ENCODE peak calls at places on chromosomes 6 and 20, in six cellular contexts. T is cardiac muscle cell, F is suprapubic skin, K is heart left ventricle, D is heart right ventricle, W is Caco-2. E is an unnamed sample.

GRCh38 chr6:147222160-147222838 is 18.1 kb downstream of the STXBP5 start:
- DNase-seq in K (no peak), W (no peak), F (no peak), T (peak; percentile 14), D (no peak), E (no peak)

GRCh38 chr20:13739726-13740649 is 44.7 kb downstream of the ESF1 start:
- DNase-seq in D (no peak), W (no peak), K (no peak), T (no peak), F (no peak), E (peak; percentile 68)

GRCh38 chr6:138526822-138527235 is 27.5 kb upstream of the NHSL1 start:
- DNase-seq in F (no peak), K (no peak), W (no peak), T (no peak), D (no peak), E (no peak)

GRCh38 chr20:24608926-24609667 is 139.7 kb downstream of the SYNDIG1 start:
- DNase-seq in T (no peak), F (no peak), K (no peak), D (no peak), W (no peak), E (no peak)

GRCh38 chr6:116251568-116252384 is 2.1 kb downstream of the TSPYL4 start:
- DNase-seq in T (no peak), W (no peak), K (peak; percentile 24), F (no peak), D (no peak), E (no peak)

GRCh38 chr6:66948106-66948505 is 1241.1 kb upstream of the EYS start:
- DNase-seq in D (no peak), W (no peak), T (no peak), K (no peak), F (no peak), E (no peak)

GRCh38 chr6:28124350-28124970 is at the start of gene ZSCAN16:
- DNase-seq in W (peak; percentile 84), F (peak; percentile 86), K (peak; percentile 90), D (peak; percentile 87), T (peak; percentile 89), E (no peak)

GRCh38 chr6:79833264-79833663 is 114.1 kb downstream of the ELOVL4 start:
- DNase-seq in W (no peak), K (no peak), T (peak; percentile 86), F (no peak), D (no peak), E (no peak)

GRCh38 chr20:63312690-63313348 is 19.8 kb downstream of the COL20A1 start:
- DNase-seq in T (no peak), D (peak; percentile 51), F (no peak), W (no peak), K (peak; percentile 71), E (no peak)

GRCh38 chr6:154302111-154302752 is 54.4 kb downstream of the IPCEF1 start:
- DNase-seq in F (no peak), W (no peak), T (no peak), K (no peak), D (no peak), E (no peak)

GRCh38 chr20:59403261-59403961 is 103.0 kb downstream of the EDN3 start:
- DNase-seq in T (peak; percentile 75), F (peak; percentile 72), W (no peak), D (peak; percentile 21), K (no peak), E (no peak)

GRCh38 chr6:101344885-101345284 is 48.6 kb upstream of the GRIK2 start:
- DNase-seq in K (no peak), D (no peak), T (no peak), W (no peak), F (no peak), E (no peak)

GRCh38 chr6:12196326-12196936 is 93.7 kb upstream of the EDN1 start:
- DNase-seq in W (no peak), F (no peak), T (no peak), K (no peak), D (no peak), E (no peak)

GRCh38 chr6:246349-246748 is 45.9 kb upstream of the DUSP22 start:
- DNase-seq in D (no peak), K (no peak), W (no peak), F (no peak), T (no peak), E (no peak)

GRCh38 chr6:80332013-80332412 is 225.5 kb downstream of the BCKDHB start:
- DNase-seq in T (no peak), D (no peak), K (no peak), F (no peak), W (no peak), E (no peak)

GRCh38 chr20:44187054-44187762 is at the start of gene JPH2:
- DNase-seq in K (peak; percentile 84), T (peak; percentile 94), F (no peak), D (peak; percentile 84), W (peak; percentile 87), E (peak; percentile 90)

GRCh38 chr6:12246900-12247299 is 43.3 kb upstream of the EDN1 start:
- DNase-seq in F (no peak), K (no peak), W (no peak), T (no peak), D (no peak), E (no peak)

GRCh38 chr6:2876210-2877056 is 26.7 kb downstream of the SERPINB9 start:
- DNase-seq in T (peak; percentile 54), W (peak; percentile 76), K (peak; percentile 86), D (peak; percentile 76), F (no peak), E (no peak)

GRCh38 chr20:40741507-40742106 is 52.6 kb upstream of the MAFB start:
- DNase-seq in W (peak; percentile 74), T (peak; percentile 63), F (no peak), K (peak; percentile 44), D (peak; percentile 27), E (no peak)

GRCh38 chr20:61297491-61297890 is 45.4 kb downstream of the CDH4 start:
- DNase-seq in F (no peak), D (no peak), W (no peak), T (no peak), K (no peak), E (no peak)

GRCh38 chr6:46370622-46371021 is 120.6 kb downstream of the RCAN2 start:
- DNase-seq in K (no peak), T (no peak), F (no peak), D (no peak), W (no peak), E (no peak)

GRCh38 chr20:59033616-59034165 is 1.6 kb upstream of the ATP5F1E start:
- DNase-seq in D (no peak), W (no peak), T (no peak), F (no peak), K (no peak), E (no peak)

GRCh38 chr20:33065785-33066184 is 12.1 kb downstream of the BPIFB3 start:
- DNase-seq in T (no peak), D (no peak), K (no peak), W (no peak), F (no peak), E (no peak)

GRCh38 chr20:62768815-62769287 is 27.4 kb upstream of the MRGBP start:
- DNase-seq in W (no peak), K (peak; percentile 40), D (no peak), F (no peak), T (peak; percentile 33), E (no peak)

GRCh38 chr20:51363378-51363777 is 179.1 kb downstream of the NFATC2 start:
- DNase-seq in W (no peak), D (no peak), F (no peak), T (no peak), K (no peak), E (no peak)

GRCh38 chr6:138769102-138769676 is 4.4 kb upstream of the CCDC28A start:
- DNase-seq in W (no peak), F (no peak), K (no peak), T (no peak), D (no peak), E (no peak)

GRCh38 chr6:56374841-56375369 is 127.5 kb upstream of the COL21A1 start:
- DNase-seq in K (peak; percentile 45), W (no peak), D (peak; percentile 59), F (no peak), T (no peak), E (no peak)

GRCh38 chr6:139515511-139515910 is 141.1 kb upstream of the CITED2 start:
- DNase-seq in D (no peak), W (no peak), T (peak; percentile 21), F (no peak), K (no peak), E (no peak)

DNA sequence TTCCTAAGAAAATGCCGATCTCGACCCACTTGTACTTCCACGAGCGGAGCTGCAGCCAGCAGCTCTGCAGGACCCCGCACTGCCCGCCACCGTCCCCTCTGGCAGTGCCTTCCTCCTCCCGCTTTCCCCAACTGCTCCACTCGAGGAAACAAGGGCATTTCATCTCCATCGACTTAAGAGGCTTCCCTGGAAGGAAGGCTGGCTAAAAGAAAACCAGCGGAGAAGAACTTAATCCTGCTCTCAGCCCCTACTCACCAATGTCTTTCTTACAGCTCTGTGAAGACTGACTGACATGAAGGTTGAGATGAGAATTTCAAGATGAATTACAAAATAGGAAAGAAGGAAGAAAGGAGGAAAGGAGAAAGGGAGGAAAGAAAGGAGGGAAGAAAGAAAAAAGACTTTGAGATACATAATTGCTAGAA is 15.6 kb downstream of the FOXC1 start:
- DNase-seq in K (no peak), W (no peak), F (no peak), D (no peak), T (no peak), E (no peak)
- H3K4me3 ChIP-seq in K (peak overlapping the region; percentile 55), W (no peak overlapping the region), F (peak overlapping the region; percentile 73), D (peak overlapping the region; percentile 47), T (peak overlapping the region; percentile 44), E (peak overlapping the region; percentile 94)

GRCh38 chr6:16754864-16755263 is 6.4 kb downstream of the ATXN1 start:
- DNase-seq in T (no peak), D (no peak), W (peak; percentile 55), K (no peak), F (no peak), E (no peak)
- H3K4me1 ChIP-seq in T (peaks cover 20% of the 10 kb centered on the region), D (peaks cover 92% of the 10 kb centered on the region), W (peaks cover 62% of the 10 kb centered on the region), K (peaks cover 67% of the 10 kb centered on the region), F (peaks cover 67% of the 10 kb centered on the region), E (peaks cover 48% of the 10 kb centered on the region)

DNA sequence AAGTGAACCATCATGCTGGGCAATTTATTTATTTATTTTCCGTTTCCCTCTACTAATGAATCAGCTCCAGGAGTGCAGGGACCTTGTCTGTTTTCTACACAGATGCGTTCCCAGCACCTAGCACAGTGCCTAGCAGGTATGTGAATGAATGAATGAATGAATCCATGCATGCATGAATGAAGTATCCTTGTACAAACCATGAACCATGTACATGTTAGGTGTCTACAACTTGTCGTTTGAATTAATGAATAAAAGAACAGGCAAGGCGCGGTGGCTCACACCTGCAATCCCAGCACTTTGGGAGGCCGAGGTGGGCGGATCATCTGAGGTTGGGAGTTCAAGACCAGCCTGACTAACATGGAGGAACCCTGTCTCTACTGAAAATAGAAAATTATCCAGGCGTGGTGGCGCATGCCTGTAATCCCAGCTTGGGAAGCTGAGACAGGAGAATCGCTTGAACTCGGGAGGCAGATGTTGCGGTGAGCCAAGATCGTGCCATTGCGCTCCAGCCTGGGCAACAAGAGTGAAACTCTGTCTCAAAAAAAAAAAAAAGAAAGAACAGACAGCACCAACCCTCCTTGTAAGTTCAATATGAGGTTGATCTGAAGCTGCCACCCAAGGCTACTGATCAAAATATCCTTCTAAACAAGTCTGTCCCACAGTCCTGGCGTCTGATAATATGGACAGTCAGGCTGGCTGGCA is 27.3 kb upstream of the SLC9A8 start:
- DNase-seq in T (no peak), K (no peak), F (no peak), W (no peak), D (no peak), E (no peak)
- TF ChIP-seq CTCF in T (no peak), K (no peak), F (no peak), W (no peak), D (no peak), E (no peak)

GRCh38 chr6:158016571-158017383 is 35.1 kb downstream of the SYNJ2 start:
- DNase-seq in K (no peak), W (no peak), T (no peak), D (no peak), F (peak; percentile 49), E (no peak)
- H3K4me3 ChIP-seq in K (no peak overlapping the region), W (no peak overlapping the region), T (no peak overlapping the region), D (no peak overlapping the region), F (peak overlapping the region; percentile 7), E (no peak overlapping the region)

E was measured in ascending aorta.